ENCODE peak calls at places on chromosomes 3 and 15, in eight cellular contexts. One of them, this sample, is unnamed.
A peak's percentile ranks its signal among the peaks of the same experiment; 100 is the strongest.

GRCh38 chr3:171049831-171050444 is 23.4 kb upstream of the SLC2A2 start:
- DNase-seq in type B pancreatic cell: peak; percentile 70
- DNase-seq in WTC11: peak; percentile 73
- DNase-seq in AG09319: peak; percentile 20
- DNase-seq in CD4-positive, alpha-beta T cell: peak; percentile 37
- DNase-seq in IMR-90: peak; percentile 61
- DNase-seq in Calu3: peak; percentile 80
- DNase-seq in GM12865: peak; percentile 69
- DNase-seq in this sample: no peak

GRCh38 chr15:85289677-85290365 is 90.6 kb upstream of the AKAP13 start:
- DNase-seq in type B pancreatic cell: no peak
- DNase-seq in WTC11: no peak
- DNase-seq in Calu3: peak; percentile 59
- DNase-seq in IMR-90: peak; percentile 31
- DNase-seq in AG09319: peak; percentile 11
- DNase-seq in GM12865: peak; percentile 35
- DNase-seq in CD4-positive, alpha-beta T cell: no peak
- DNase-seq in this sample: no peak

GRCh38 chr3:4426782-4427344 is 40.2 kb downstream of the SUMF1 start:
- DNase-seq in IMR-90: peak; percentile 91
- DNase-seq in AG09319: peak; percentile 75
- DNase-seq in WTC11: no peak
- DNase-seq in GM12865: peak; percentile 84
- DNase-seq in Calu3: no peak
- DNase-seq in type B pancreatic cell: no peak
- DNase-seq in CD4-positive, alpha-beta T cell: no peak
- DNase-seq in this sample: no peak

GRCh38 chr3:41194701-41195100 is 4.6 kb upstream of the CTNNB1 start:
- DNase-seq in GM12865: no peak
- DNase-seq in Calu3: no peak
- DNase-seq in WTC11: no peak
- DNase-seq in IMR-90: no peak
- DNase-seq in type B pancreatic cell: no peak
- DNase-seq in CD4-positive, alpha-beta T cell: no peak
- DNase-seq in AG09319: no peak
- DNase-seq in this sample: no peak

GRCh38 chr3:63960048-63960711 is 48.0 kb upstream of the SCAANT1 start:
- DNase-seq in IMR-90: peak; percentile 84
- DNase-seq in CD4-positive, alpha-beta T cell: no peak
- DNase-seq in AG09319: no peak
- DNase-seq in type B pancreatic cell: no peak
- DNase-seq in WTC11: no peak
- DNase-seq in Calu3: peak; percentile 27
- DNase-seq in GM12865: no peak
- DNase-seq in this sample: no peak

GRCh38 chr3:197363553-197364409 is 65.4 kb upstream of the DLG1 start:
- DNase-seq in type B pancreatic cell: no peak
- DNase-seq in IMR-90: no peak
- DNase-seq in Calu3: no peak
- DNase-seq in WTC11: no peak
- DNase-seq in GM12865: no peak
- DNase-seq in CD4-positive, alpha-beta T cell: no peak
- DNase-seq in AG09319: no peak
- DNase-seq in this sample: no peak

GRCh38 chr15:88312941-88313579 is 56.5 kb upstream of the NTRK3 start:
- DNase-seq in AG09319: no peak
- DNase-seq in CD4-positive, alpha-beta T cell: no peak
- DNase-seq in WTC11: no peak
- DNase-seq in Calu3: no peak
- DNase-seq in GM12865: no peak
- DNase-seq in type B pancreatic cell: no peak
- DNase-seq in IMR-90: no peak
- DNase-seq in this sample: no peak

GRCh38 chr15:65738649-65739048 is 53.4 kb downstream of the DENND4A start:
- DNase-seq in CD4-positive, alpha-beta T cell: no peak
- DNase-seq in AG09319: no peak
- DNase-seq in Calu3: no peak
- DNase-seq in type B pancreatic cell: no peak
- DNase-seq in IMR-90: no peak
- DNase-seq in WTC11: no peak
- DNase-seq in GM12865: no peak
- DNase-seq in this sample: no peak

GRCh38 chr3:45105855-45106655 is 40.1 kb downstream of the CDCP1 start:
- DNase-seq in IMR-90: peak; percentile 94
- DNase-seq in GM12865: peak; percentile 30
- DNase-seq in CD4-positive, alpha-beta T cell: peak; percentile 50
- DNase-seq in WTC11: no peak
- DNase-seq in AG09319: peak; percentile 59
- DNase-seq in type B pancreatic cell: no peak
- DNase-seq in Calu3: no peak
- DNase-seq in this sample: no peak

GRCh38 chr3:46960081-46960701 is 16.4 kb downstream of the CCDC12 start:
- DNase-seq in WTC11: no peak
- DNase-seq in Calu3: peak; percentile 54
- DNase-seq in CD4-positive, alpha-beta T cell: no peak
- DNase-seq in AG09319: no peak
- DNase-seq in GM12865: peak; percentile 49
- DNase-seq in type B pancreatic cell: no peak
- DNase-seq in IMR-90: peak; percentile 78
- DNase-seq in this sample: no peak
- TF ChIP-seq CTCF in WTC11: no peak
- TF ChIP-seq CTCF in Calu3: no peak
- TF ChIP-seq CTCF in CD4-positive, alpha-beta T cell: no peak
- TF ChIP-seq CTCF in AG09319: no peak
- TF ChIP-seq CTCF in GM12865: no peak
- TF ChIP-seq CTCF in type B pancreatic cell: no peak
- TF ChIP-seq CTCF in IMR-90: no peak
- TF ChIP-seq CTCF in this sample: no peak

GRCh38 chr3:31610700-31611275 is 78.1 kb downstream of the STT3B start:
- DNase-seq in GM12865: no peak
- DNase-seq in WTC11: no peak
- DNase-seq in AG09319: peak; percentile 15
- DNase-seq in CD4-positive, alpha-beta T cell: no peak
- DNase-seq in Calu3: peak; percentile 17
- DNase-seq in type B pancreatic cell: no peak
- DNase-seq in IMR-90: peak; percentile 66
- DNase-seq in this sample: no peak
- TF ChIP-seq CTCF in GM12865: no peak
- TF ChIP-seq CTCF in WTC11: no peak
- TF ChIP-seq CTCF in AG09319: peak; percentile 65
- TF ChIP-seq CTCF in CD4-positive, alpha-beta T cell: no peak
- TF ChIP-seq CTCF in Calu3: no peak
- TF ChIP-seq CTCF in type B pancreatic cell: peak; percentile 71
- TF ChIP-seq CTCF in IMR-90: peak; percentile 76
- TF ChIP-seq CTCF in this sample: no peak

GRCh38 chr15:42741710-42742109 is 4.8 kb upstream of the CDAN1 start:
- DNase-seq in type B pancreatic cell: no peak
- DNase-seq in AG09319: no peak
- DNase-seq in GM12865: no peak
- DNase-seq in Calu3: no peak
- DNase-seq in WTC11: no peak
- DNase-seq in CD4-positive, alpha-beta T cell: no peak
- DNase-seq in IMR-90: no peak
- DNase-seq in this sample: no peak
- TF ChIP-seq CTCF in type B pancreatic cell: no peak
- TF ChIP-seq CTCF in AG09319: peak; percentile 7
- TF ChIP-seq CTCF in GM12865: no peak
- TF ChIP-seq CTCF in Calu3: no peak
- TF ChIP-seq CTCF in WTC11: no peak
- TF ChIP-seq CTCF in CD4-positive, alpha-beta T cell: no peak
- TF ChIP-seq CTCF in IMR-90: no peak
- TF ChIP-seq CTCF in this sample: no peak

GRCh38 chr15:79543097-79543496 is 111.0 kb downstream of the MINAR1 start:
- DNase-seq in WTC11: no peak
- DNase-seq in CD4-positive, alpha-beta T cell: no peak
- DNase-seq in IMR-90: no peak
- DNase-seq in GM12865: no peak
- DNase-seq in type B pancreatic cell: no peak
- DNase-seq in AG09319: no peak
- DNase-seq in Calu3: no peak
- DNase-seq in this sample: no peak
- TF ChIP-seq CTCF in WTC11: no peak
- TF ChIP-seq CTCF in CD4-positive, alpha-beta T cell: no peak
- TF ChIP-seq CTCF in IMR-90: no peak
- TF ChIP-seq CTCF in GM12865: no peak
- TF ChIP-seq CTCF in type B pancreatic cell: no peak
- TF ChIP-seq CTCF in AG09319: no peak
- TF ChIP-seq CTCF in Calu3: no peak
- TF ChIP-seq CTCF in this sample: no peak